ENCODE peak calls at places on chromosomes 16 and 17, in nine cellular contexts. K is ascending aorta; L is brain microvascular endothelial cell; P is CD8-positive, alpha-beta memory T cell; Y is stomach; O is colonic mucosa; H is GM06990; Q is MM.1S; Z is neural progenitor cell. N is an unnamed sample. For H3K36me3, the result is how much of the 10 kb centered on the place peaks cover.

GRCh38 chr17:83161298-83162034 is 82.1 kb downstream of the METRNL start:
- DNase-seq in K (no peak), L (no peak), P (no peak), Y (no peak), O (no peak), H (no peak), Q (no peak), Z (no peak), N (no peak)

GRCh38 chr17:80791758-80792284 is 199.8 kb upstream of the CHMP6 start:
- DNase-seq in K (peak), L (peak), P (no peak), Y (peak), O (peak), H (peak), Q (no peak), Z (no peak), N (peak)

GRCh38 chr17:47687748-47688147 is 6.2 kb upstream of the TBKBP1 start:
- DNase-seq in K (no peak), L (no peak), P (no peak), Y (no peak), O (no peak), H (no peak), Q (peak), Z (peak), N (no peak)

GRCh38 chr17:76550712-76551615 is 11.1 kb downstream of the PRCD start:
- DNase-seq in K (no peak), L (no peak), P (no peak), Y (no peak), O (no peak), H (no peak), Q (no peak), Z (no peak), N (no peak)

GRCh38 chr17:44919885-44920564 is 4.7 kb upstream of the GFAP start:
- DNase-seq in K (peak), L (peak), P (peak), Y (peak), O (peak), H (peak), Q (peak), Z (peak), N (no peak)

GRCh38 chr17:2830678-2831077 is 34.4 kb downstream of the RAP1GAP2 start:
- DNase-seq in K (no peak), L (no peak), P (no peak), Y (no peak), O (no peak), H (no peak), Q (no peak), Z (no peak), N (no peak)

GRCh38 chr17:72448019-72448418 is 327.2 kb downstream of the SOX9 start:
- DNase-seq in K (no peak), L (no peak), P (no peak), Y (no peak), O (no peak), H (no peak), Q (peak), Z (no peak), N (no peak)

GRCh38 chr17:37488009-37488604 is 1.6 kb upstream of the DUSP14 start:
- DNase-seq in K (no peak), L (peak), P (no peak), Y (no peak), O (no peak), H (no peak), Q (peak), Z (peak), N (peak)

GRCh38 chr17:67487506-67487905 is 110.4 kb downstream of the PITPNC1 start:
- DNase-seq in K (no peak), L (no peak), P (no peak), Y (no peak), O (no peak), H (no peak), Q (no peak), Z (no peak), N (no peak)

GRCh38 chr16:74773431-74774222 is 993 bp downstream of the FA2H start:
- DNase-seq in K (no peak), L (no peak), P (no peak), Y (no peak), O (peak), H (no peak), Q (no peak), Z (no peak), N (no peak)

GRCh38 chr17:64732336-64733006 is 70.4 kb upstream of the SMURF2 start:
- DNase-seq in K (no peak), L (peak), P (no peak), Y (no peak), O (no peak), H (no peak), Q (no peak), Z (no peak), N (no peak)

GRCh38 chr17:78664476-78665384 is 87.5 kb upstream of the DNAH17 start:
- DNase-seq in K (no peak), L (no peak), P (no peak), Y (no peak), O (no peak), H (no peak), Q (no peak), Z (no peak), N (no peak)

GRCh38 chr16:87457724-87458423 is 35.0 kb downstream of the ZCCHC14 start:
- DNase-seq in K (no peak), L (peak), P (no peak), Y (no peak), O (no peak), H (no peak), Q (no peak), Z (no peak), N (peak)

GRCh38 chr17:57756941-57757340 is 11.8 kb upstream of the CCDC182 start:
- DNase-seq in K (no peak), L (no peak), P (no peak), Y (no peak), O (no peak), H (no peak), Q (no peak), Z (peak), N (no peak)

GRCh38 chr17:44924107-44924544 is 8.8 kb upstream of the GFAP start:
- DNase-seq in K (no peak), L (no peak), P (no peak), Y (no peak), O (no peak), H (no peak), Q (no peak), Z (no peak), N (no peak)

DNA sequence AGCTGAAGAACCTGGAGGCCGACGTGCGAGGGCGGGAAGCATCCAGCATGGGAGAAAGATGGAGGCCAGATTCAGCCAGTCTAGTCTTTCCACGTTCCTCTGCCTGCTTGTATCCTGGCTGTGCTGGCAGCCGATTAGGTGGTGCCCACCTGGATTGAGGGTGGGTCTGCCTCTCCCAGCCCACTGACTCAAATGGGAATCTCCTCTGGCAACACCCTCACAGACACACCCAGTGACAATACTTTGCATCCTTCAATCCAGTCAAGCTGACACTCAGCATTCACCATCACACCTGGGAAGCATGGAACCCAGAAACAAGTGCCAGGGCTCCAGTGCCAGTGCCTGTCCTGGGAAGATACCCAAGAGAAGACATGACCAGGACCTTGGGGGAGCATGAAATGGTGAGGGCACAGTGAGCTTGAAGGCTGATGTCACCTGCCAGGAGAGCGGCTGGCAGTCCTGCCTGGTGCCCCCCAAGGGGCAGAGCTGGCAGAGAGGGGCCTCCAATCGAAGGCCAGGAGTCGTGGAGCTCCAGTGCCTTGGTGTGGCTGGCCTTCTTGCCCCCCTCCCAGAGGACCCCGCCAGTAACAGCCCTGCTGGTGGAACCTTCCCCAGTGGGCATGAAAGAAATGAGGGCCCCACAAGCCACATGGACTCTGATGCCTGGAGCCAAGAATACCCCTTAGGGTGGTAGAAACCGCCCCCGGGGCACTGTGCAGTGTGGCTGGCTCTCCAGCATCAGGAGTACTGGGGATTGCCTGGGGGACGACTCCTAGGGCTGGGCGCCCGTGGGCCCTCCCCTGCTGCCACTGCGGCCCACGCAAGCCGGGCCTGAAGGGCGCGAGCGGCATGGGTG is 643 bp upstream of the NPB start:
- DNase-seq in K (no peak), L (no peak), P (no peak), Y (no peak), O (no peak), H (no peak), Q (no peak), Z (no peak), N (no peak)
- H3K36me3 ChIP-seq in K (under half), L (under half), P (under half), Y (under half), O (under half), H (under half), Q (under half), Z (under half), N (under half)

GRCh38 chr16:23524001-23524400 is 13.7 kb upstream of the GGA2 start:
- DNase-seq in K (no peak), L (no peak), P (no peak), Y (no peak), O (no peak), H (no peak), Q (no peak), Z (no peak), N (no peak)
- H3K36me3 ChIP-seq in K (under half), L (under half), P (under half), Y (under half), O (under half), H (under half), Q (under half), Z (under half), N (under half)

GRCh38 chr17:19656336-19656735 is 7.8 kb downstream of the ALDH3A2 start:
- DNase-seq in K (no peak), L (no peak), P (no peak), Y (no peak), O (no peak), H (no peak), Q (no peak), Z (no peak), N (no peak)
- H3K36me3 ChIP-seq in K (under half), L (under half), P (under half), Y (under half), O (under half), H (under half), Q (under half), Z (under half), N (under half)

DNA sequence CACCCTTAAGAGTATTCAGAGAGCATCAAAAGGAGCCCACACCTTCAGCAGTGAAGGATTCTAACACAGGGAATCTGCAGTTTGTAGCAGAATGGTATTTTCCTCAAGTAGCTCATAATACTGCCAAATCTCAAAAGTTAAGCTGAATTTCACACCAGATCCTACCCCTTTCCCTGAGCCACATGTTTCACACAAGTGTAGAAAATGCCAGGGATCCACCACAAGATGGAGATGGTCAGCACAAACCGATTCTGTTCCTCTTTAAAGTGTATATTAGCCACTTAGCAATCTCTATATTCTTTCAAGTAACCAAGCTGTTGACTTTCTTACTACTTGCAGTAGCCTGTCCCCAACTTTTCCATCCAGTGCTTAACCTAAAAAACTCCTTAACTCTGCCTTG is 13.2 kb downstream of the GINS2 start:
- DNase-seq in K (no peak), L (peak), P (no peak), Y (no peak), O (no peak), H (no peak), Q (no peak), Z (no peak), N (no peak)
- H3K36me3 ChIP-seq in K (under half), L (under half), P (under half), Y (under half), O (under half), H (under half), Q (under half), Z (under half), N (under half)

GRCh38 chr16:11032922-11033291 is 88.5 kb downstream of the CLEC16A start:
- DNase-seq in K (no peak), L (no peak), P (no peak), Y (peak), O (no peak), H (no peak), Q (no peak), Z (peak), N (no peak)

GRCh38 chr16:11030990-11031510 is 86.7 kb downstream of the CLEC16A start:
- DNase-seq in K (no peak), L (no peak), P (no peak), Y (no peak), O (no peak), H (no peak), Q (no peak), Z (no peak), N (no peak)

GRCh38 chr16:11034005-11034404 is 89.6 kb downstream of the CLEC16A start:
- DNase-seq in K (no peak), L (no peak), P (no peak), Y (no peak), O (no peak), H (no peak), Q (no peak), Z (no peak), N (no peak)

GRCh38 chr16:11034481-11034931 is 90.1 kb downstream of the CLEC16A start:
- DNase-seq in K (no peak), L (no peak), P (no peak), Y (no peak), O (no peak), H (no peak), Q (no peak), Z (no peak), N (no peak)

DNA sequence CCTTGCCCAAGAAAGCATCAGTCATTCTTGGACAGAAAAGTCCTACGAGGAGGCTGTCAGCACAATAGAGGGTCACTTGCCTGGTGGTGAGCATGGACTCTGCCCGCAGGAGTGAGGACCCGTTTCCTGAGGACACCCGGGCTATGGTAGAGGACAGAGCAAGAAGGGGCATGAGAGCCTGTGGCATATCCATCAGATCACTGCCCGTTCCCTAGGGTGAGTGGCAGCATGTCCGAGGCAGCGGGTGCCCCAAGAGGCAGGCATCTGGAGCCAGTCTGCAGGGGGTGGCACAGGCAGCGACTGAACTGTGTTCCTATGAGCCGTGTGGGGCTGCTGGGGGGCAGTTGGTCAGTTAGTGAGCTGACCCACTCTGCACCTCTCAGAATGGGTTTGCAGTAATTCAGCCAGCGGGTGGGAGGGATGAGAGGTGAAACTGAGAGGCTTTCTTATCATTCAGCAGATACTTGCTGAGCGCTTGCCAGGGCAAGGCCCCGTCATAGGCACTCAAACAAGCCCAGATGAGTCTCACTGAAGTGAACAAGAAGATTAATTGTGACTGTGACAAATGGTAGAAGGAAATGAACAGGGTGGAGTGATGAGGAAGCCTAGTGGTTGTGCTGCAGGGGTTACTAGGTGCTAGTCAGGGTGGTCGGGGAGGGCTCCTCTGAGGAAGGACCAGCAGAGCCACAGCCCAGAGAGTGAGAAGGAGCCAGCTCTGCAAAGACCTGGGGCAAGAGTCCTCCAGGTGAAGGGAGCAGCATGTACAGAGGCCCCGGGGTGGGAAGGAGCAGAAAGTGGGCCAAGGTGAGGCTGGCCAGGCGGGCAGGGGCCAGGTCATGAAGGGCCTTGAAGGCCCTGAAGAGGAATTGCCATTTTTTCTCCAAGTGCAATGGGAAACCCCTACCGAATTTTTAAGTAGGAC is 87.9 kb downstream of the CLEC16A start:
- DNase-seq in K (no peak), L (no peak), P (no peak), Y (peak), O (no peak), H (no peak), Q (no peak), Z (no peak), N (no peak)
- H3K36me3 ChIP-seq in K (under half), L (under half), P (under half), Y (under half), O (under half), H (under half), Q (under half), Z (under half), N (under half)

GRCh38 chr16:56369202-56369601 is 56.1 kb downstream of the AMFR start:
- DNase-seq in K (no peak), L (no peak), P (no peak), Y (peak), O (no peak), H (no peak), Q (no peak), Z (no peak), N (no peak)
- H3K36me3 ChIP-seq in K (under half), L (under half), P (under half), Y (under half), O (under half), H (under half), Q (under half), Z (under half), N (under half)

DNA sequence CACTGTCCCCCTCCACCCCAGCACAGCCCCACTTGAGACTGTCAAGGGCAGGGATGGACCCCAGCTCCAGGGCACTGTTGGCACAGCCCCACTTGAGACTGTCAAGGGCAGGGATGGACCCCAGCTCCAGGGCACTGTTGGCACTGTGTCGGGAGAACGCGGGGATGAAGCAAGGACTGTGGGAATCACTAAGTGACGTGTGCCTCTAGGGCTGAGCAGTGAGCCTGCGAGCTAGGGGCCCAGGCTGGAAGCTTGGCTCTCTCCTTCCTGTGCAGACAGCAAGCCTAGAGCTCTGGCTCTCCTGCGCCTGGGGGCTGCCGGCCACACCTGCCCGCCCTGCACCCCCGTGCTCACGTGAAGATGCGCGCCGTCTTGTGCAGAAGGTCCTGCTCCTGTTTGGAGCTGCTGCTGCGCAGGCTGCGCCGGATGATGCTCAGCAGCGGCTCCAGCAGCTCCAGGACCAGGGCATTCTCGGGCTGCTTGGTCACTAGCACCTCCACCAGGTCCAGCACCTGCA is 11.0 kb downstream of the MYBBP1A start:
- DNase-seq in K (no peak), L (no peak), P (no peak), Y (no peak), O (no peak), H (peak), Q (no peak), Z (no peak), N (no peak)
- H3K36me3 ChIP-seq in K (half or more), L (half or more), P (under half), Y (half or more), O (under half), H (half or more), Q (under half), Z (under half), N (under half)

DNA sequence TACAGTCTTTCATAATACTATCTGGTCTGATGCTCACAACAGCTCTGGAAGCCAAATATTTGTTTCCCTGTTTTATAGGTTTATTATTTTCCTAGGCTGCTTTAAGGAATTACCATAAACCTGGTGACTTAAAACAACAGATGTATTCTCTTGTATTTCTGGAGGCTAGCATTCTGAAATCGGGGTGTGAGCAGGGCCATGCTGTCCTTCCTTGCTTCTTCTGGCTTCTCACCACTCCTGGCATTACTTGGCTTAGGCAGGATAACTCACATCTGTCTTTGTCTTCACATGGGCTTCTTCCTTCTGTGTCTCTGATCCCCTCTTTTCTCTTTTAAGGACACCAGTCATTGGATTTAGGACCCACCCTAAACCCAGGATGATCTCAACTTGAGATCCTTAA is 39.3 kb upstream of the TBX2 start:
- DNase-seq in K (no peak), L (no peak), P (no peak), Y (no peak), O (no peak), H (no peak), Q (no peak), Z (no peak), N (no peak)
- H3K36me3 ChIP-seq in K (under half), L (under half), P (under half), Y (under half), O (under half), H (under half), Q (under half), Z (under half), N (under half)